ENCODE peak calls at places on chromosomes 4 and X, in ten cellular contexts. Q is coronary artery, E is iPS DF 6.9, V is Peyer's patch, P is astrocyte, L is brain microvascular endothelial cell, H is psoas muscle, Z is tibial artery, D is GM12865, Y is GM23338. A is an unnamed sample.

GRCh38 chrX:66017659-66018170 is 22.2 kb downstream of the VSIG4 start:
- DNase-seq in Q (no peak), E (no peak), V (no peak), P (no peak), L (no peak), H (no peak), Z (no peak), D (no peak), Y (peak), A (no peak)

GRCh38 chrX:63661676-63662075 is 123.3 kb downstream of the ARHGEF9 start:
- DNase-seq in Q (no peak), E (no peak), V (no peak), P (no peak), L (no peak), H (no peak), Z (no peak), D (no peak), Y (no peak), A (no peak)

GRCh38 chr4:84481879-84482245 is 17.2 kb downstream of the NKX6-1 start:
- DNase-seq in Q (no peak), E (no peak), V (no peak), P (no peak), L (no peak), H (no peak), Z (no peak), D (no peak), Y (no peak), A (no peak)

GRCh38 chr4:83751336-83751949 is 215.5 kb downstream of the GPAT3 start:
- DNase-seq in Q (no peak), E (no peak), V (no peak), P (peak), L (no peak), H (no peak), Z (no peak), D (no peak), Y (no peak), A (no peak)

GRCh38 chr4:9758641-9759317 is 22.7 kb upstream of the DRD5 start:
- DNase-seq in Q (no peak), E (no peak), V (no peak), P (no peak), L (no peak), H (no peak), Z (no peak), D (no peak), Y (no peak), A (no peak)

GRCh38 chrX:39773923-39774803 is 323.6 kb downstream of the BCOR start:
- DNase-seq in Q (no peak), E (no peak), V (no peak), P (peak), L (no peak), H (no peak), Z (no peak), D (no peak), Y (no peak), A (no peak)

GRCh38 chr4:85370400-85371032 is 104.4 kb upstream of the ARHGAP24 start:
- DNase-seq in Q (no peak), E (no peak), V (peak), P (peak), L (peak), H (no peak), Z (no peak), D (peak), Y (peak), A (no peak)

GRCh38 chr4:170234800-170235199 is 145.0 kb upstream of the AADAT start:
- DNase-seq in Q (no peak), E (no peak), V (no peak), P (no peak), L (no peak), H (no peak), Z (no peak), D (no peak), Y (no peak), A (no peak)

GRCh38 chrX:2451456-2452316 is 49.1 kb downstream of the DHRSX start:
- DNase-seq in Q (no peak), E (peak), V (no peak), P (peak), L (peak), H (no peak), Z (no peak), D (no peak), Y (peak), A (no peak)

GRCh38 chr4:100461796-100462195 is 56.0 kb downstream of the EMCN start:
- DNase-seq in Q (no peak), E (no peak), V (no peak), P (peak), L (no peak), H (no peak), Z (no peak), D (no peak), Y (no peak), A (no peak)

GRCh38 chrX:48940404-48940955 is 16.9 kb downstream of the OTUD5 start:
- DNase-seq in Q (no peak), E (no peak), V (no peak), P (no peak), L (no peak), H (no peak), Z (no peak), D (peak), Y (no peak), A (no peak)

GRCh38 chrX:140817943-140818342 is 108.4 kb downstream of the LINC00632 start:
- DNase-seq in Q (no peak), E (no peak), V (no peak), P (peak), L (peak), H (no peak), Z (no peak), D (peak), Y (peak), A (no peak)

GRCh38 chrX:39772057-39772832 is 325.5 kb downstream of the BCOR start:
- DNase-seq in Q (no peak), E (peak), V (no peak), P (peak), L (peak), H (no peak), Z (no peak), D (peak), Y (peak), A (no peak)

GRCh38 chr4:166318810-166319525 is 445.9 kb downstream of the TLL1 start:
- DNase-seq in Q (no peak), E (no peak), V (no peak), P (peak), L (peak), H (no peak), Z (no peak), D (no peak), Y (no peak), A (no peak)

GRCh38 chr4:127251423-127251822 is 381.3 kb upstream of the INTU start:
- DNase-seq in Q (no peak), E (no peak), V (no peak), P (peak), L (no peak), H (no peak), Z (no peak), D (peak), Y (no peak), A (no peak)

GRCh38 chrX:66074920-66075879 is 35.3 kb upstream of the VSIG4 start:
- DNase-seq in Q (peak), E (no peak), V (peak), P (no peak), L (no peak), H (peak), Z (peak), D (peak), Y (no peak), A (peak)

GRCh38 chr4:183876268-183876934 is 28.7 kb upstream of the STOX2 start:
- DNase-seq in Q (peak), E (no peak), V (peak), P (peak), L (peak), H (peak), Z (peak), D (no peak), Y (no peak), A (no peak)

GRCh38 chrX:54093159-54093558 is 48.9 kb upstream of the PHF8 start:
- DNase-seq in Q (no peak), E (no peak), V (no peak), P (no peak), L (no peak), H (no peak), Z (no peak), D (no peak), Y (no peak), A (no peak)

GRCh38 chrX:31993635-31994034 is 921.8 kb upstream of the FTHL17 start:
- DNase-seq in Q (no peak), E (no peak), V (no peak), P (no peak), L (no peak), H (no peak), Z (no peak), D (no peak), Y (no peak), A (no peak)

GRCh38 chr4:139978692-139979091 is 175.3 kb downstream of the MAML3 start:
- DNase-seq in Q (no peak), E (no peak), V (no peak), P (no peak), L (no peak), H (no peak), Z (no peak), D (peak), Y (no peak), A (peak)

GRCh38 chr4:129043523-129043922 is 49.8 kb downstream of the SCLT1 start:
- DNase-seq in Q (no peak), E (no peak), V (no peak), P (peak), L (peak), H (no peak), Z (no peak), D (no peak), Y (peak), A (no peak)

GRCh38 chrX:41085883-41086626 is 810 bp downstream of the USP9X start:
- DNase-seq in Q (peak), E (no peak), V (peak), P (peak), L (peak), H (peak), Z (peak), D (peak), Y (peak), A (no peak)

GRCh38 chrX:21590012-21590776 is 67.9 kb downstream of the KLHL34 start:
- DNase-seq in Q (no peak), E (no peak), V (no peak), P (no peak), L (no peak), H (no peak), Z (no peak), D (no peak), Y (no peak), A (no peak)

GRCh38 chr4:172521680-172522079 is 646.9 kb upstream of the GALNT7 start:
- DNase-seq in Q (no peak), E (no peak), V (no peak), P (no peak), L (no peak), H (no peak), Z (no peak), D (no peak), Y (no peak), A (no peak)

GRCh38 chr4:154606728-154607723 is 5.4 kb downstream of the FGG start:
- DNase-seq in Q (no peak), E (no peak), V (no peak), P (no peak), L (no peak), H (no peak), Z (no peak), D (no peak), Y (no peak), A (no peak)

GRCh38 chrX:119429471-119429870 is 30.3 kb downstream of the SLC25A43 start:
- DNase-seq in Q (no peak), E (no peak), V (no peak), P (peak), L (no peak), H (no peak), Z (no peak), D (no peak), Y (no peak), A (no peak)

GRCh38 chr4:56102581-56102980 is 153.8 kb downstream of the CEP135 start:
- DNase-seq in Q (no peak), E (no peak), V (no peak), P (no peak), L (no peak), H (no peak), Z (no peak), D (no peak), Y (peak), A (no peak)

GRCh38 chrX:21943460-21944135 is 3.1 kb downstream of the SMS start:
- DNase-seq in Q (no peak), E (no peak), V (no peak), P (peak), L (peak), H (no peak), Z (no peak), D (no peak), Y (no peak), A (no peak)

GRCh38 chr4:73976716-73977115 is 5.1 kb downstream of the PF4 start:
- DNase-seq in Q (no peak), E (no peak), V (no peak), P (peak), L (peak), H (no peak), Z (no peak), D (no peak), Y (no peak), A (no peak)

GRCh38 chrX:147485207-147485606 is 426.5 kb upstream of the FMR1 start:
- DNase-seq in Q (no peak), E (no peak), V (no peak), P (no peak), L (no peak), H (no peak), Z (no peak), D (no peak), Y (no peak), A (no peak)

GRCh38 chrX:13110427-13111324 is 66.3 kb upstream of the FAM9C start:
- DNase-seq in Q (no peak), E (no peak), V (peak), P (peak), L (peak), H (no peak), Z (peak), D (no peak), Y (peak), A (no peak)

GRCh38 chrX:21974011-21974385 is 33.5 kb downstream of the SMS start:
- DNase-seq in Q (no peak), E (no peak), V (no peak), P (peak), L (no peak), H (no peak), Z (no peak), D (peak), Y (no peak), A (no peak)

GRCh38 chrX:96792047-96792446 is 91.7 kb upstream of the RPA4 start:
- DNase-seq in Q (no peak), E (no peak), V (no peak), P (no peak), L (no peak), H (no peak), Z (no peak), D (no peak), Y (no peak), A (no peak)

GRCh38 chrX:150990910-150991309 is 7.8 kb downstream of the HMGB3 start:
- DNase-seq in Q (no peak), E (no peak), V (no peak), P (no peak), L (no peak), H (no peak), Z (no peak), D (no peak), Y (no peak), A (no peak)

GRCh38 chrX:109952050-109952449 is 50.9 kb upstream of the TMEM164 start:
- DNase-seq in Q (no peak), E (no peak), V (no peak), P (peak), L (no peak), H (no peak), Z (no peak), D (no peak), Y (no peak), A (no peak)

DNA sequence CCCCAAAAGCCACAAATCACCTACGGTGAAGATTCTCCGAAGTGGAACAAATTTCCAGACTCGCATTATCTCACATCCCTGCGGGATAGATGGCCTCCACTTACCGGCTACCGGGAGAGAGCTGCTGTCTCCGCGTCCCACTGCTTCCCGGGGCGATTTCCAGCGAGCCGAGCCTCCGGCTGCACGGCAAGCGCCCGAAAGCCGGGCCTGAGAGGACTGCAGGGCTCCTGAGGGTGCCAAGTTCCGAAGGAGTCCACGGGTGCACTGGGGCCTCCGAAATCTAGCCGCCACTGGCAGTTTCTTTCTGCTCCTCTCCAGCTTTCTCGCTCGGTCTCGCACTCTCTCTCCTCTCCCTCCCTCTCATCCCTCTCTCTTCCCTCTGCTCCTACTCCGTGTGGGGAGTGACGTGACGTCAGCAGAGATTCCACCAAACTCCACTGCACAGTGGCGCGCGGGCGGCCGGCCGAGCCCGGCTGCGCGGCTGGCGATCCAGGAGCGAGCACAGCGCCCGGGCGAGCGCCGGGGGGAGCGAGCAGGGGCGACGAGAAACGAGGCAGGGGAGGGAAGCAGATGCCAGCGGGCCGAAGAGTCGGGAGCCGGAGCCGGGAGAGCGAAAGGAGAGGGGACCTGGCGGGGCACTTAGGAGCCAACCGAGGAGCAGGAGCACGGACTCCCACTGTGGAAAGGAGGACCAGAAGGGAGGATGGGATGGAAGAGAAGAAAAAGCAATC is 14.0 kb upstream of the PITX2 start:
- DNase-seq in Q (peak), E (no peak), V (no peak), P (peak), L (no peak), H (peak), Z (no peak), D (no peak), Y (peak), A (no peak)
- H3K4me3 ChIP-seq in Q (peak), E (peak), V (peak), P (peak), L (peak), H (peak), Z (peak), D (no peak), Y (peak), A (no peak)

GRCh38 chrX:85375333-85375738 is 4.1 kb downstream of the POF1B start:
- DNase-seq in Q (no peak), E (no peak), V (peak), P (no peak), L (no peak), H (no peak), Z (no peak), D (no peak), Y (no peak), A (no peak)
- H3K4me3 ChIP-seq in Q (no peak), E (no peak), V (peak), P (no peak), L (no peak), H (no peak), Z (no peak), D (no peak), Y (no peak), A (no peak)

DNA sequence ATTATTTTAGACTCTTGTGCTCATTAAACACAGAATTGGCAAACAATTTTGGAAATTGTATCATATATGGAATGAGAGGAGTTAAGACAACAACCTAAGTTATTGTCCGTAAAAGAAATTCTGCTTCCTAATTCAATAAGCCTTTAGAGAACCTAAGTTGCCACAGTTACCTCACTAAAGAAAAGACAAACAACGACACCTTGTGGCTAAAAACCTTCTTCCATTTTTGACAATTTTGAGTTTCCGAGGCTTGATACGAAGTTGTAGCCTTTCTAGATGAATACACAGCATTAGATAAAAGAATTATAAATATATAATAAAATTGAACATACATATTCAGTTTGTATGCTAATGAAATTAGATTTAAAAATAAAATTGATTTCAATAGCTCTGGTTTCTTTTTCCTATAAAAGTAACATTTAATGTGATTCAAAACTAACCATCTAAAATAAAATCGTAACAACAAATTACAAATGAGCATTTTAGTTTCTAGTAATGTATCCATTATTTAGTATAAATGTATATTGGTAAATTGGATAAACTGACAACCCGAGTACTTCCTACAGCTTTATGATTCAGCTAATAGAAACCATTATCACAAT is 275.1 kb downstream of the GPM6A start:
- DNase-seq in Q (no peak), E (peak), V (no peak), P (peak), L (peak), H (no peak), Z (no peak), D (peak), Y (peak), A (no peak)
- H3K4me3 ChIP-seq in Q (no peak), E (no peak), V (no peak), P (no peak), L (no peak), H (no peak), Z (no peak), D (no peak), Y (no peak), A (no peak)

GRCh38 chr4:12926189-12927066 is 557.7 kb downstream of the RAB28 start:
- DNase-seq in Q (no peak), E (no peak), V (no peak), P (no peak), L (no peak), H (no peak), Z (no peak), D (peak), Y (no peak), A (no peak)
- H3K4me3 ChIP-seq in Q (no peak), E (no peak), V (no peak), P (no peak), L (no peak), H (no peak), Z (no peak), D (no peak), Y (no peak), A (no peak)

GRCh38 chrX:53071064-53071463 is 11.1 kb upstream of the TSPYL2 start:
- DNase-seq in Q (no peak), E (no peak), V (no peak), P (no peak), L (no peak), H (no peak), Z (no peak), D (no peak), Y (no peak), A (no peak)

GRCh38 chrX:53071604-53072417 is 10.4 kb upstream of the TSPYL2 start:
- DNase-seq in Q (peak), E (no peak), V (peak), P (peak), L (peak), H (peak), Z (peak), D (peak), Y (peak), A (no peak)

GRCh38 chrX:53073115-53073581 is 9.0 kb upstream of the TSPYL2 start:
- DNase-seq in Q (peak), E (no peak), V (no peak), P (no peak), L (no peak), H (no peak), Z (no peak), D (no peak), Y (peak), A (no peak)

GRCh38 chrX:53074987-53075386 is 7.2 kb upstream of the TSPYL2 start:
- DNase-seq in Q (no peak), E (no peak), V (no peak), P (no peak), L (no peak), H (no peak), Z (no peak), D (no peak), Y (peak), A (no peak)

DNA sequence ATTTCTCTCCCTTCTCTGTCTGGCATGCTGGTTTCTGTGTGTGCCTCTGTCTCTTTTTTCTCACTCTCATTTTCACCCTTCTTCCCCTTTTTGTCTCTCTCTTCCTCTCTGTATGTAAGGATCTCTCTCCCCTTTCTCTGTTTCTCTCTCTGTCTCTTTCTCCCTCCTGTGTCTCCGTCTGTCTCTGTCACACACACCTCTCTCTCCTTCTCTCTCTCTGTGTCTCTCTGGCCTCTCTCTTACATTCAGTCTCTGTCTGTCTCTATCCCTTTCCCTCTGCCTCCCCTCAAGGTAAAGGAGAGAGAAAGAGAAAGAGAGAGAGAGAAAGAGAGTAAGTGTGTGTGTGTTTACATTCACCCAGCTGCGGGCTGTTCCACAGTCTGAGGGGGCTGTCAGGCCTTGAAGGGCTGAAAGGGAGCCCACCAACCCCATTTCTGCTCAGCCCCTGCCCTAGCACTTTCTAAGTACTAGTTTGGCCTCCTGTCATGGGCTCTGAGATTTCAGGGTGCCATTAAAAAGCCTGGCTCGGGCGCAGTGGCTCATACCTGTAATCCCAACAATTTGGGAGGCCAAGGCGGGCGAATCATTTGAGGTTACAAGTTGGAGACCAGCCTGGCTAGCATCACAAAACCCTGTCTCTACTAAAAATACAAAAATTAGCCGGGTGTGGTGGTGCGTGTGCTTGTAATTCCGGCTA is 9.6 kb upstream of the TSPYL2 start:
- DNase-seq in Q (peak), E (no peak), V (no peak), P (no peak), L (no peak), H (no peak), Z (no peak), D (no peak), Y (no peak), A (no peak)
- H3K4me3 ChIP-seq in Q (no peak), E (no peak), V (no peak), P (no peak), L (no peak), H (peak), Z (peak), D (peak), Y (peak), A (peak)

A was measured in GM12864.